ENCODE peak calls at places on chromosomes 1 and 21, in eight cellular contexts. X, H, G, O, C, Z, I and K are unnamed samples.
A peak's percentile ranks its signal among the peaks of the same experiment; 100 is the strongest.

GRCh38 chr1:81907569-81907968 is 106.8 kb downstream of the ADGRL2 start:
- DNase-seq in X (no peak), C (no peak), Z (no peak), H (no peak), I (no peak), G (no peak), O (no peak), K (no peak)

GRCh38 chr21:42654179-42654912 is 925 bp downstream of the PDE9A start:
- DNase-seq in G (no peak), H (no peak), Z (no peak), O (no peak), X (no peak), C (no peak), I (peak; percentile 74), K (no peak)

GRCh38 chr21:31335957-31336738 is 7.9 kb downstream of the TIAM1 start:
- DNase-seq in Z (peak; percentile 66), H (no peak), G (peak; percentile 92), I (no peak), C (no peak), O (no peak), X (no peak), K (no peak)

GRCh38 chr1:69976896-69977295 is 228.5 kb downstream of the LRRC40 start:
- DNase-seq in H (no peak), Z (no peak), X (no peak), C (no peak), O (no peak), I (no peak), G (peak; percentile 78), K (no peak)

GRCh38 chr1:227540170-227541098 is 22.9 kb upstream of the ZNF678 start:
- DNase-seq in G (no peak), X (no peak), O (no peak), I (no peak), H (no peak), Z (no peak), C (no peak), K (no peak)

GRCh38 chr1:30934613-30935012 is 26.1 kb upstream of the SDC3 start:
- DNase-seq in I (no peak), G (no peak), X (no peak), Z (no peak), O (no peak), C (no peak), H (no peak), K (no peak)

GRCh38 chr1:212638419-212639151 is 30.0 kb downstream of the ATF3 start:
- DNase-seq in G (peak; percentile 68), X (no peak), Z (no peak), O (peak; percentile 32), C (no peak), I (no peak), H (no peak), K (no peak)

GRCh38 chr21:42590431-42591131 is 62.8 kb upstream of the PDE9A start:
- DNase-seq in G (no peak), I (no peak), X (no peak), H (peak; percentile 44), Z (peak; percentile 42), C (no peak), O (no peak), K (no peak)

GRCh38 chr1:23249785-23250184 is 32.5 kb upstream of the HTR1D start:
- DNase-seq in X (no peak), Z (no peak), O (no peak), H (no peak), I (no peak), G (no peak), C (no peak), K (no peak)

GRCh38 chr1:248243204-248243603 is 12.0 kb downstream of the OR2M4 start:
- DNase-seq in O (no peak), Z (no peak), X (no peak), G (peak; percentile 61), H (no peak), I (peak; percentile 32), C (no peak), K (peak; percentile 25)

GRCh38 chr1:213650603-213651002 is 337.2 kb upstream of the PROX1 start:
- DNase-seq in X (no peak), I (no peak), H (no peak), C (no peak), O (no peak), G (no peak), Z (no peak), K (no peak)

GRCh38 chr1:236416165-236416564 is 22.1 kb downstream of the EDARADD start:
- DNase-seq in I (no peak), Z (no peak), O (no peak), H (no peak), X (no peak), C (no peak), G (no peak), K (peak; percentile 13)

GRCh38 chr1:25024631-25025350 is 94.7 kb upstream of the RUNX3 start:
- DNase-seq in Z (no peak), X (no peak), H (no peak), G (no peak), O (no peak), I (no peak), C (no peak), K (no peak)

GRCh38 chr1:153509729-153510354 is 25.9 kb downstream of the S100A6 start:
- DNase-seq in X (peak; percentile 52), O (no peak), G (peak; percentile 40), I (peak; percentile 68), H (peak; percentile 82), C (no peak), Z (no peak), K (peak; percentile 7)

GRCh38 chr1:229070168-229070567 is 200.7 kb upstream of the RAB4A start:
- DNase-seq in C (no peak), H (peak; percentile 69), I (no peak), X (no peak), Z (peak; percentile 82), G (peak; percentile 87), O (peak; percentile 87), K (no peak)

GRCh38 chr1:156104065-156104810 is 10.3 kb upstream of the LMNA start:
- DNase-seq in O (peak; percentile 69), Z (peak; percentile 93), C (no peak), G (peak; percentile 97), I (no peak), X (peak; percentile 83), H (peak; percentile 74), K (no peak)

GRCh38 chr21:37582613-37583012 is 216.0 kb downstream of the DYRK1A start:
- DNase-seq in H (no peak), C (peak; percentile 18), Z (no peak), I (no peak), O (no peak), X (peak; percentile 31), G (peak; percentile 64), K (no peak)

DNA sequence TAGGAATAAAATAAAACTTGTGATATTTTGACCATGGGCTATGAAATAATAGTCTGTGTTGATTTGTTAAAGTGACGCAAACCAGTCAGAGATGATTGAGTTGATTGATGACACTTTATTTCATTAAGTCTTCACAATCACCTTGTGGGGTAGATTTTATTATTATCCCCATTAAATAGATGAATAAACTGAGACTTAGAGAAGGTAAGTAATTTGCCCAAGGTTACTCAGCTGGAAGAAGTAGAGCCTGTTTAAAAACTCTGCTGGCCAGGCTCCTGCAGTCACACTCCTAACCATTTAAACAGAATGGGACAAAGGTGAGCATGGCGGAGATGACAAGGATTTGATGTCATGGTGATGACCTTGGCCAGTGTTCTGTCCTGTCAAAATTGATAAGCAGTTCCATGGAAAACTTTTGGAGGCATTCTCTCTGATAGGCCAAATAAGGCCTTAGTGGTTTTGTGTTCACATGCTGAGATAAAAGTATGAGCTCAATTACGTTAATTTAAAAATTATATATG is 22.7 kb upstream of the MCOLN3 start:
- DNase-seq in C (no peak), X (no peak), O (no peak), G (no peak), I (no peak), Z (no peak), H (no peak), K (no peak)
- H3K4me1 ChIP-seq in C (no peaks in the 10 kb centered on the region), X (no peaks in the 10 kb centered on the region), O (no peaks in the 10 kb centered on the region), G (no peaks in the 10 kb centered on the region), I (no peaks in the 10 kb centered on the region), Z (no peaks in the 10 kb centered on the region), H (no peaks in the 10 kb centered on the region), K (no peaks in the 10 kb centered on the region)

DNA sequence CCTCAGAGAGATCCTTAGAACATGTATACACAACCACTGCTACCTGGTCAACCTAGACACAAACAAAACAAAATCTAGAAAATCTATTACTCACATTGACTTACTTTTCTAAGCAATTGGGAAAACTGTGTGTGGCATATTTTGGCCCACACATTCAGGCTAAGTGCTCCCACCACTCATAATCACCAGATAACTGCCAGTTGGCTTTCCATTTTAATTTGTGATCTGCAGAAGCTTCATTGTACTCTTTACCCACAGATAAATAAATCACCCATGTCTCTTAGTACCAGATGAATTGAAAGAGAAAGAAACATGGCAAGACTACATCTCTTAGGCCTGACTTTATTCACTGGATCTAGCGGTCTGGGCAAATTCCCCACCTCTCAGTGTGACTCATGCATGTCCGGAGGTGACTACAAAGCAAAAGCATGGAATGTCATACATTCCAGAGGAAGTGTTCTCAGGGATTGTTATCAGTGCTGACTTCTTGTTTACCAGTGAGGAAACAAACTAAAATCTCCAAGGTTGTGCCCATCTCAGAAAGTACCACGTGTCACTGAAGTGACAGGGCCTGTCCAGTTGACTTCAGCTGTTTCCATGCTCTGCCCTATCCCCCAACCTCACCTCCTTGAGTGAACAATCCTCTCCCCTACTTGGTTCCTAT is 52.4 kb upstream of the BCL10 start:
- DNase-seq in C (peak; percentile 94), Z (peak; percentile 84), I (no peak), H (no peak), O (no peak), G (peak; percentile 95), X (no peak), K (no peak)
- H3K27ac ChIP-seq in C (peak overlapping the region; percentile 61), Z (peak overlapping the region; percentile 93), I (no peak overlapping the region), H (no peak overlapping the region), O (peak overlapping the region; percentile 81), G (peak overlapping the region; percentile 98), X (no peak overlapping the region), K (no peak overlapping the region)

GRCh38 chr1:174825127-174825526 is 174.6 kb upstream of the CACYBP start:
- DNase-seq in C (no peak), X (no peak), I (no peak), G (no peak), H (no peak), Z (no peak), O (no peak), K (no peak)
- H3K4me1 ChIP-seq in C (no peaks in the 10 kb centered on the region), X (no peaks in the 10 kb centered on the region), I (no peaks in the 10 kb centered on the region), G (no peaks in the 10 kb centered on the region), H (no peaks in the 10 kb centered on the region), Z (no peaks in the 10 kb centered on the region), O (peaks cover 12% of the 10 kb centered on the region), K (no peaks in the 10 kb centered on the region)

GRCh38 chr1:40758578-40759343 is 24.8 kb upstream of the KCNQ4 start:
- DNase-seq in O (no peak), Z (no peak), C (no peak), I (no peak), X (no peak), H (no peak), G (no peak), K (no peak)

GRCh38 chr1:40762144-40762923 is 21.3 kb upstream of the KCNQ4 start:
- DNase-seq in Z (no peak), O (no peak), I (no peak), H (no peak), C (no peak), X (no peak), G (no peak), K (no peak)

GRCh38 chr1:40758004-40758403 is 25.6 kb upstream of the KCNQ4 start:
- DNase-seq in X (no peak), G (no peak), O (no peak), I (no peak), H (no peak), C (no peak), Z (no peak), K (no peak)

GRCh38 chr1:40763742-40764532 is 19.6 kb upstream of the KCNQ4 start:
- DNase-seq in G (no peak), X (no peak), Z (no peak), C (no peak), I (no peak), O (no peak), H (no peak), K (peak; percentile 38)

GRCh38 chr1:40760984-40761383 is 22.6 kb upstream of the KCNQ4 start:
- DNase-seq in H (no peak), Z (no peak), O (no peak), I (no peak), X (no peak), C (no peak), G (peak; percentile 61), K (no peak)
- H3K27ac ChIP-seq in H (no peak overlapping the region), Z (no peak overlapping the region), O (peak overlapping the region; percentile 2), I (no peak overlapping the region), X (no peak overlapping the region), C (no peak overlapping the region), G (no peak overlapping the region), K (no peak overlapping the region)